ENCODE peak calls at places on chromosomes 2 and 18, in four cellular contexts. V is HCT116, Y is progenitor cell of endocrine pancreas, Z is lower lobe of right lung. U is an unnamed sample.

GRCh38 chr2:72984172-72984671 is 66.9 kb downstream of the EMX1 start:
- DNase-seq in Y (no peak), Z (no peak), V (no peak), U (no peak)

GRCh38 chr2:25976884-25977741 is 5.2 kb downstream of the KIF3C start:
- DNase-seq in Z (no peak), V (no peak), Y (no peak), U (no peak)

GRCh38 chr18:57806891-57807280 is 3.8 kb upstream of the ATP8B1 start:
- DNase-seq in Z (no peak), V (no peak), Y (no peak), U (no peak)

GRCh38 chr2:162435676-162436075 is 91.7 kb downstream of the GCA start:
- DNase-seq in Z (no peak), V (no peak), Y (no peak), U (no peak)

GRCh38 chr2:109463891-109464290 is 149.9 kb downstream of the SEPTIN10 start:
- DNase-seq in Z (no peak), V (no peak), Y (no peak), U (no peak)

GRCh38 chr18:32732165-32732564 is 40.7 kb downstream of the KLHL14 start:
- DNase-seq in V (no peak), Z (no peak), Y (no peak), U (no peak)

GRCh38 chr2:207088276-207088675 is 77.5 kb downstream of the KLF7 start:
- DNase-seq in Y (no peak), V (no peak), Z (no peak), U (no peak)

GRCh38 chr2:160574472-160575140 is 81.0 kb upstream of the RBMS1 start:
- DNase-seq in V (no peak), Y (no peak), Z (no peak), U (no peak)

GRCh38 chr2:181178823-181179412 is 198.5 kb downstream of the UBE2E3 start:
- DNase-seq in Z (no peak), V (peak), Y (no peak), U (no peak)

GRCh38 chr2:156459720-156460119 is 23.5 kb downstream of the GPD2 start:
- DNase-seq in Y (no peak), Z (no peak), V (no peak), U (no peak)

GRCh38 chr2:191350826-191351225 is 105.6 kb downstream of the MYO1B start:
- DNase-seq in Z (no peak), V (no peak), Y (no peak), U (no peak)

GRCh38 chr2:69012310-69013122 is 463 bp upstream of the ANTXR1 start:
- DNase-seq in Y (peak), Z (peak), V (peak), U (peak)

U was measured in GM12891.